ENCODE peak calls at places on chromosomes 1 and 21, in six cellular contexts. One of them, this sample, is unnamed.

GRCh38 chr1:95308276-95308675 is 74.3 kb downstream of the RWDD3 start:
- DNase-seq in H9: no peak
- DNase-seq in amniotic stem cell: no peak
- DNase-seq in astrocyte of the spinal cord: no peak
- DNase-seq in epithelial cell of esophagus: no peak
- DNase-seq in activated CD4-positive, alpha-beta memory T cell treated with anti-CD3 and anti-CD28 coated beads for 36 hours: no peak
- DNase-seq in this sample: no peak

GRCh38 chr1:110787328-110788071 is 85.4 kb upstream of the CD53 start:
- DNase-seq in H9: no peak
- DNase-seq in amniotic stem cell: no peak
- DNase-seq in astrocyte of the spinal cord: no peak
- DNase-seq in epithelial cell of esophagus: no peak
- DNase-seq in activated CD4-positive, alpha-beta memory T cell treated with anti-CD3 and anti-CD28 coated beads for 36 hours: peak
- DNase-seq in this sample: no peak

GRCh38 chr1:21229246-21230000 is 52.7 kb upstream of the EIF4G3 start:
- DNase-seq in H9: no peak
- DNase-seq in amniotic stem cell: peak
- DNase-seq in astrocyte of the spinal cord: peak
- DNase-seq in epithelial cell of esophagus: peak
- DNase-seq in activated CD4-positive, alpha-beta memory T cell treated with anti-CD3 and anti-CD28 coated beads for 36 hours: no peak
- DNase-seq in this sample: no peak

GRCh38 chr1:62082456-62083363 is 111.9 kb upstream of the L1TD1 start:
- DNase-seq in H9: peak
- DNase-seq in amniotic stem cell: no peak
- DNase-seq in astrocyte of the spinal cord: peak
- DNase-seq in epithelial cell of esophagus: peak
- DNase-seq in activated CD4-positive, alpha-beta memory T cell treated with anti-CD3 and anti-CD28 coated beads for 36 hours: peak
- DNase-seq in this sample: peak

GRCh38 chr1:7298749-7299151 is 472.3 kb upstream of the VAMP3 start:
- DNase-seq in H9: no peak
- DNase-seq in amniotic stem cell: no peak
- DNase-seq in astrocyte of the spinal cord: peak
- DNase-seq in epithelial cell of esophagus: no peak
- DNase-seq in activated CD4-positive, alpha-beta memory T cell treated with anti-CD3 and anti-CD28 coated beads for 36 hours: no peak
- DNase-seq in this sample: peak

GRCh38 chr1:248924696-248925532 is 18.9 kb downstream of the PGBD2 start:
- DNase-seq in H9: peak
- DNase-seq in amniotic stem cell: no peak
- DNase-seq in astrocyte of the spinal cord: peak
- DNase-seq in epithelial cell of esophagus: peak
- DNase-seq in activated CD4-positive, alpha-beta memory T cell treated with anti-CD3 and anti-CD28 coated beads for 36 hours: peak
- DNase-seq in this sample: peak

GRCh38 chr1:77543822-77544448 is 138.5 kb downstream of the ZZZ3 start:
- DNase-seq in H9: no peak
- DNase-seq in amniotic stem cell: no peak
- DNase-seq in astrocyte of the spinal cord: peak
- DNase-seq in epithelial cell of esophagus: peak
- DNase-seq in activated CD4-positive, alpha-beta memory T cell treated with anti-CD3 and anti-CD28 coated beads for 36 hours: no peak
- DNase-seq in this sample: no peak

GRCh38 chr1:25952851-25953401 is 44.9 kb downstream of the PAFAH2 start:
- DNase-seq in H9: no peak
- DNase-seq in amniotic stem cell: no peak
- DNase-seq in astrocyte of the spinal cord: peak
- DNase-seq in epithelial cell of esophagus: no peak
- DNase-seq in activated CD4-positive, alpha-beta memory T cell treated with anti-CD3 and anti-CD28 coated beads for 36 hours: no peak
- DNase-seq in this sample: no peak

GRCh38 chr1:100921110-100921706 is 25.3 kb downstream of the SLC30A7 start:
- DNase-seq in H9: no peak
- DNase-seq in amniotic stem cell: peak
- DNase-seq in astrocyte of the spinal cord: peak
- DNase-seq in epithelial cell of esophagus: peak
- DNase-seq in activated CD4-positive, alpha-beta memory T cell treated with anti-CD3 and anti-CD28 coated beads for 36 hours: no peak
- DNase-seq in this sample: peak

GRCh38 chr1:182217071-182217470 is 155.6 kb upstream of the ZNF648 start:
- DNase-seq in H9: no peak
- DNase-seq in amniotic stem cell: no peak
- DNase-seq in astrocyte of the spinal cord: peak
- DNase-seq in epithelial cell of esophagus: peak
- DNase-seq in activated CD4-positive, alpha-beta memory T cell treated with anti-CD3 and anti-CD28 coated beads for 36 hours: no peak
- DNase-seq in this sample: peak

GRCh38 chr1:8649027-8649426 is 168.4 kb downstream of the RERE start:
- DNase-seq in H9: no peak
- DNase-seq in amniotic stem cell: no peak
- DNase-seq in astrocyte of the spinal cord: no peak
- DNase-seq in epithelial cell of esophagus: no peak
- DNase-seq in activated CD4-positive, alpha-beta memory T cell treated with anti-CD3 and anti-CD28 coated beads for 36 hours: no peak
- DNase-seq in this sample: no peak

GRCh38 chr21:37367758-37368535 is 1.4 kb downstream of the DYRK1A start:
- DNase-seq in H9: no peak
- DNase-seq in amniotic stem cell: no peak
- DNase-seq in astrocyte of the spinal cord: peak
- DNase-seq in epithelial cell of esophagus: peak
- DNase-seq in activated CD4-positive, alpha-beta memory T cell treated with anti-CD3 and anti-CD28 coated beads for 36 hours: peak
- DNase-seq in this sample: peak

GRCh38 chr1:80218112-80218511 is 1211.6 kb upstream of the ADGRL4 start:
- DNase-seq in H9: no peak
- DNase-seq in amniotic stem cell: peak
- DNase-seq in astrocyte of the spinal cord: peak
- DNase-seq in epithelial cell of esophagus: peak
- DNase-seq in activated CD4-positive, alpha-beta memory T cell treated with anti-CD3 and anti-CD28 coated beads for 36 hours: no peak
- DNase-seq in this sample: peak

GRCh38 chr1:116374340-116375164 is 1.5 kb downstream of the ATP1A1 start:
- DNase-seq in H9: peak
- DNase-seq in amniotic stem cell: no peak
- DNase-seq in astrocyte of the spinal cord: no peak
- DNase-seq in epithelial cell of esophagus: peak
- DNase-seq in activated CD4-positive, alpha-beta memory T cell treated with anti-CD3 and anti-CD28 coated beads for 36 hours: peak
- DNase-seq in this sample: peak

GRCh38 chr1:58754056-58754613 is 29.7 kb downstream of the JUN start:
- DNase-seq in H9: no peak
- DNase-seq in amniotic stem cell: no peak
- DNase-seq in astrocyte of the spinal cord: no peak
- DNase-seq in epithelial cell of esophagus: peak
- DNase-seq in activated CD4-positive, alpha-beta memory T cell treated with anti-CD3 and anti-CD28 coated beads for 36 hours: no peak
- DNase-seq in this sample: no peak

GRCh38 chr1:204959374-204959773 is 83.6 kb upstream of the CNTN2 start:
- DNase-seq in H9: no peak
- DNase-seq in amniotic stem cell: no peak
- DNase-seq in astrocyte of the spinal cord: no peak
- DNase-seq in epithelial cell of esophagus: no peak
- DNase-seq in activated CD4-positive, alpha-beta memory T cell treated with anti-CD3 and anti-CD28 coated beads for 36 hours: no peak
- DNase-seq in this sample: no peak

GRCh38 chr1:53547321-53547720 is 88.1 kb downstream of the DMRTB1 start:
- DNase-seq in H9: no peak
- DNase-seq in amniotic stem cell: no peak
- DNase-seq in astrocyte of the spinal cord: no peak
- DNase-seq in epithelial cell of esophagus: no peak
- DNase-seq in activated CD4-positive, alpha-beta memory T cell treated with anti-CD3 and anti-CD28 coated beads for 36 hours: no peak
- DNase-seq in this sample: no peak

GRCh38 chr21:29436143-29436542 is 137.4 kb downstream of the BACH1 start:
- DNase-seq in H9: no peak
- DNase-seq in amniotic stem cell: no peak
- DNase-seq in astrocyte of the spinal cord: no peak
- DNase-seq in epithelial cell of esophagus: no peak
- DNase-seq in activated CD4-positive, alpha-beta memory T cell treated with anti-CD3 and anti-CD28 coated beads for 36 hours: peak
- DNase-seq in this sample: no peak

GRCh38 chr1:9167638-9168037 is 38.7 kb upstream of the GPR157 start:
- DNase-seq in H9: no peak
- DNase-seq in amniotic stem cell: no peak
- DNase-seq in astrocyte of the spinal cord: no peak
- DNase-seq in epithelial cell of esophagus: no peak
- DNase-seq in activated CD4-positive, alpha-beta memory T cell treated with anti-CD3 and anti-CD28 coated beads for 36 hours: no peak
- DNase-seq in this sample: no peak

GRCh38 chr21:43361127-43361492 is 65.8 kb downstream of the SIK1 start:
- DNase-seq in H9: no peak
- DNase-seq in amniotic stem cell: no peak
- DNase-seq in astrocyte of the spinal cord: no peak
- DNase-seq in epithelial cell of esophagus: peak
- DNase-seq in activated CD4-positive, alpha-beta memory T cell treated with anti-CD3 and anti-CD28 coated beads for 36 hours: no peak
- DNase-seq in this sample: no peak

GRCh38 chr1:8023995-8024313 is 2.2 kb downstream of the ERRFI1 start:
- DNase-seq in H9: no peak
- DNase-seq in amniotic stem cell: no peak
- DNase-seq in astrocyte of the spinal cord: no peak
- DNase-seq in epithelial cell of esophagus: no peak
- DNase-seq in activated CD4-positive, alpha-beta memory T cell treated with anti-CD3 and anti-CD28 coated beads for 36 hours: no peak
- DNase-seq in this sample: no peak

GRCh38 chr21:36753556-36753955 is 54.6 kb downstream of the SIM2 start:
- DNase-seq in H9: no peak
- DNase-seq in amniotic stem cell: no peak
- DNase-seq in astrocyte of the spinal cord: peak
- DNase-seq in epithelial cell of esophagus: peak
- DNase-seq in activated CD4-positive, alpha-beta memory T cell treated with anti-CD3 and anti-CD28 coated beads for 36 hours: no peak
- DNase-seq in this sample: peak

GRCh38 chr1:10764296-10764798 is 32.1 kb downstream of the CASZ1 start:
- DNase-seq in H9: no peak
- DNase-seq in amniotic stem cell: no peak
- DNase-seq in astrocyte of the spinal cord: no peak
- DNase-seq in epithelial cell of esophagus: no peak
- DNase-seq in activated CD4-positive, alpha-beta memory T cell treated with anti-CD3 and anti-CD28 coated beads for 36 hours: no peak
- DNase-seq in this sample: no peak

GRCh38 chr1:88302843-88303486 is 381.1 kb upstream of the PKN2 start:
- DNase-seq in H9: no peak
- DNase-seq in amniotic stem cell: peak
- DNase-seq in astrocyte of the spinal cord: peak
- DNase-seq in epithelial cell of esophagus: peak
- DNase-seq in activated CD4-positive, alpha-beta memory T cell treated with anti-CD3 and anti-CD28 coated beads for 36 hours: no peak
- DNase-seq in this sample: peak

GRCh38 chr1:64890699-64891439 is 75.5 kb downstream of the JAK1 start:
- DNase-seq in H9: no peak
- DNase-seq in amniotic stem cell: no peak
- DNase-seq in astrocyte of the spinal cord: no peak
- DNase-seq in epithelial cell of esophagus: no peak
- DNase-seq in activated CD4-positive, alpha-beta memory T cell treated with anti-CD3 and anti-CD28 coated beads for 36 hours: no peak
- DNase-seq in this sample: no peak

GRCh38 chr1:21280011-21280471 is 10.2 kb downstream of the ECE1 start:
- DNase-seq in H9: no peak
- DNase-seq in amniotic stem cell: no peak
- DNase-seq in astrocyte of the spinal cord: no peak
- DNase-seq in epithelial cell of esophagus: no peak
- DNase-seq in activated CD4-positive, alpha-beta memory T cell treated with anti-CD3 and anti-CD28 coated beads for 36 hours: no peak
- DNase-seq in this sample: no peak

GRCh38 chr21:42878678-42878992 is 704 bp downstream of the WDR4 start:
- DNase-seq in H9: no peak
- DNase-seq in amniotic stem cell: no peak
- DNase-seq in astrocyte of the spinal cord: no peak
- DNase-seq in epithelial cell of esophagus: no peak
- DNase-seq in activated CD4-positive, alpha-beta memory T cell treated with anti-CD3 and anti-CD28 coated beads for 36 hours: no peak
- DNase-seq in this sample: no peak

GRCh38 chr1:20483833-20484525 is 2.0 kb downstream of the CAMK2N1 start:
- DNase-seq in H9: peak
- DNase-seq in amniotic stem cell: no peak
- DNase-seq in astrocyte of the spinal cord: peak
- DNase-seq in epithelial cell of esophagus: peak
- DNase-seq in activated CD4-positive, alpha-beta memory T cell treated with anti-CD3 and anti-CD28 coated beads for 36 hours: no peak
- DNase-seq in this sample: peak

GRCh38 chr1:83860506-83861221 is 138.3 kb downstream of the TTLL7 start:
- DNase-seq in H9: peak
- DNase-seq in amniotic stem cell: no peak
- DNase-seq in astrocyte of the spinal cord: peak
- DNase-seq in epithelial cell of esophagus: peak
- DNase-seq in activated CD4-positive, alpha-beta memory T cell treated with anti-CD3 and anti-CD28 coated beads for 36 hours: peak
- DNase-seq in this sample: peak

GRCh38 chr1:50959303-50959912 is 659 bp downstream of the FAF1 start:
- DNase-seq in H9: no peak
- DNase-seq in amniotic stem cell: no peak
- DNase-seq in astrocyte of the spinal cord: peak
- DNase-seq in epithelial cell of esophagus: peak
- DNase-seq in activated CD4-positive, alpha-beta memory T cell treated with anti-CD3 and anti-CD28 coated beads for 36 hours: no peak
- DNase-seq in this sample: peak

This sample was measured in astrocyte of the hippocampus.